ENCODE peak calls at places on chromosome X, in four cellular contexts. Z is neural crest cell, E is lower leg skin, W is left lung. N is an unnamed sample.

GRCh38 chrX:124239324-124239723 is 93.1 kb upstream of the TEX13D start:
- DNase-seq in Z (no peak), E (no peak), W (no peak), N (no peak)

GRCh38 chrX:47191331-47191730 is 2.3 kb upstream of the UBA1 start:
- DNase-seq in Z (peak; percentile 17), E (no peak), W (no peak), N (no peak)

GRCh38 chrX:17842769-17843525 is 18.2 kb downstream of the RAI2 start:
- DNase-seq in Z (no peak), E (no peak), W (no peak), N (no peak)

GRCh38 chrX:124736553-124737240 is 390.3 kb downstream of the SH2D1A start:
- DNase-seq in Z (no peak), E (no peak), W (no peak), N (no peak)

GRCh38 chrX:77640702-77641101 is 145.3 kb downstream of the ATRX start:
- DNase-seq in Z (no peak), E (no peak), W (no peak), N (no peak)

GRCh38 chrX:104172121-104172520 is 5.9 kb downstream of the FAM199X start:
- DNase-seq in Z (no peak), E (no peak), W (no peak), N (no peak)

GRCh38 chrX:150897371-150898319 is 823 bp downstream of the CD99L2 start:
- DNase-seq in Z (no peak), E (peak; percentile 19), W (no peak), N (no peak)

GRCh38 chrX:140057001-140057411 is 91.7 kb upstream of the CXorf66 start:
- DNase-seq in Z (peak; percentile 91), E (peak; percentile 18), W (peak; percentile 62), N (peak; percentile 78)

GRCh38 chrX:140701480-140701879 is 8.1 kb upstream of the LINC00632 start:
- DNase-seq in Z (no peak), E (no peak), W (no peak), N (peak; percentile 68)

GRCh38 chrX:135688137-135688536 is 25.3 kb upstream of the CT45A1 start:
- DNase-seq in Z (no peak), E (no peak), W (no peak), N (no peak)

GRCh38 chrX:78199851-78200250 is 60.4 kb upstream of the TAF9B start:
- DNase-seq in Z (no peak), E (no peak), W (no peak), N (peak; percentile 12)

GRCh38 chrX:68647156-68647957 is at the start of gene STARD8:
- DNase-seq in Z (peak; percentile 12), E (no peak), W (peak; percentile 38), N (peak; percentile 66)

GRCh38 chrX:108064613-108065012 is 19.7 kb downstream of the VSIG1 start:
- DNase-seq in Z (no peak), E (no peak), W (no peak), N (no peak)

GRCh38 chrX:115018040-115018647 is 728 bp upstream of the IL13RA2 start:
- DNase-seq in Z (no peak), E (no peak), W (no peak), N (no peak)

GRCh38 chrX:14056201-14056600 is 26.5 kb upstream of the GEMIN8 start:
- DNase-seq in Z (no peak), E (no peak), W (no peak), N (no peak)

GRCh38 chrX:153052534-153052933 is 3.7 kb upstream of the PNMA3 start:
- DNase-seq in Z (no peak), E (no peak), W (no peak), N (no peak)
- TF ChIP-seq CTCF in Z (peak; percentile 17), E (no peak), W (no peak), N (no peak)

GRCh38 chrX:2226906-2227656 is 273.7 kb downstream of the DHRSX start:
- DNase-seq in Z (no peak), E (no peak), W (no peak), N (no peak)
- TF ChIP-seq CTCF in Z (no peak), E (no peak), W (no peak), N (no peak)

GRCh38 chrX:43734444-43734843 is 78.3 kb downstream of the MAOA start:
- DNase-seq in Z (no peak), E (no peak), W (no peak), N (no peak)
- TF ChIP-seq CTCF in Z (no peak), E (no peak), W (no peak), N (no peak)

GRCh38 chrX:117996918-117997480 is 119.6 kb downstream of the KLHL13 start:
- DNase-seq in Z (no peak), E (no peak), W (no peak), N (no peak)
- TF ChIP-seq CTCF in Z (peak; percentile 50), E (no peak), W (no peak), N (peak; percentile 23)

N was measured in cardiac muscle cell.